ENCODE peak calls at places on chromosomes 7 and 10, in four cellular contexts. E, P, C and Q are unnamed samples. For H3K27me3 and H3K4me1, the result is how much of the 10 kb centered on the place peaks cover.

GRCh38 chr10:23448802-23449570 is 10.1 kb downstream of the OTUD1 start:
- DNase-seq in E (no peak), P (no peak), C (no peak), Q (peak)

GRCh38 chr10:12097791-12098190 is 29.0 kb downstream of the DHTKD1 start:
- DNase-seq in E (no peak), P (peak), C (no peak), Q (no peak)

GRCh38 chr7:39306028-39306570 is 260.1 kb upstream of the YAE1 start:
- DNase-seq in E (no peak), P (no peak), C (no peak), Q (peak)

GRCh38 chr10:815338-816104 is 116.0 kb downstream of the LARP4B start:
- DNase-seq in E (no peak), P (no peak), C (peak), Q (no peak)

GRCh38 chr7:23597908-23598224 is 684 bp downstream of the CCDC126 start:
- DNase-seq in E (no peak), P (no peak), C (no peak), Q (no peak)

GRCh38 chr10:30373596-30374327 is 24.7 kb upstream of the MTPAP start:
- DNase-seq in E (no peak), P (no peak), C (no peak), Q (no peak)

GRCh38 chr7:137847418-137848050 is 760 bp upstream of the DGKI start:
- DNase-seq in E (no peak), P (peak), C (peak), Q (peak)

GRCh38 chr10:76632158-76633051 is 1005.2 kb downstream of the KCNMA1 start:
- DNase-seq in E (no peak), P (no peak), C (peak), Q (peak)

GRCh38 chr7:92674379-92674778 is 84.2 kb upstream of the FAM133B start:
- DNase-seq in E (no peak), P (no peak), C (no peak), Q (no peak)

GRCh38 chr10:86792768-86793167 is 36.3 kb downstream of the BMPR1A start:
- DNase-seq in E (no peak), P (no peak), C (no peak), Q (no peak)

GRCh38 chr7:50805425-50806130 is 22.9 kb upstream of the GRB10 start:
- DNase-seq in E (no peak), P (no peak), C (no peak), Q (no peak)

GRCh38 chr7:88205179-88205578 is 14.7 kb downstream of the SRI start:
- DNase-seq in E (no peak), P (no peak), C (no peak), Q (no peak)

GRCh38 chr10:73839276-73839966 is 28.0 kb upstream of the NDST2 start:
- DNase-seq in E (peak), P (no peak), C (no peak), Q (no peak)

GRCh38 chr7:22248111-22248809 is 108.7 kb downstream of the RAPGEF5 start:
- DNase-seq in E (no peak), P (no peak), C (no peak), Q (no peak)

GRCh38 chr7:66054063-66054462 is 21.6 kb upstream of the ASL start:
- DNase-seq in E (no peak), P (no peak), C (no peak), Q (no peak)

GRCh38 chr7:26681819-26682418 is 182.5 kb downstream of the SKAP2 start:
- DNase-seq in E (peak), P (peak), C (peak), Q (peak)

GRCh38 chr7:151141281-151141854 is 26.1 kb downstream of the GBX1 start:
- DNase-seq in E (peak), P (no peak), C (no peak), Q (no peak)

GRCh38 chr7:90412458-90413184 is 9.4 kb downstream of the CLDN12 start:
- DNase-seq in E (peak), P (no peak), C (peak), Q (peak)

GRCh38 chr7:4694653-4695335 is 12.7 kb downstream of the FOXK1 start:
- DNase-seq in E (no peak), P (peak), C (no peak), Q (peak)

GRCh38 chr10:124989526-124989925 is 47.6 kb downstream of the ZRANB1 start:
- DNase-seq in E (no peak), P (no peak), C (no peak), Q (peak)

GRCh38 chr10:101388671-101389276 is 34.8 kb downstream of the BTRC start:
- DNase-seq in E (no peak), P (no peak), C (no peak), Q (no peak)

GRCh38 chr7:53993205-53993604 is 549.0 kb upstream of the VSTM2A start:
- DNase-seq in E (no peak), P (no peak), C (no peak), Q (no peak)

GRCh38 chr10:22245567-22245966 is 27.8 kb upstream of the EBLN1 start:
- DNase-seq in E (no peak), P (no peak), C (peak), Q (peak)

GRCh38 chr10:33314788-33315561 is 19.5 kb downstream of the NRP1 start:
- DNase-seq in E (no peak), P (no peak), C (no peak), Q (no peak)

GRCh38 chr10:68598978-68599753 is 39.0 kb downstream of the TET1 start:
- DNase-seq in E (peak), P (peak), C (peak), Q (peak)

GRCh38 chr7:156998988-156999610 is 11.4 kb downstream of the MNX1 start:
- DNase-seq in E (peak), P (no peak), C (peak), Q (no peak)

GRCh38 chr10:131947631-131948347 is 33.9 kb downstream of the BNIP3 start:
- DNase-seq in E (no peak), P (no peak), C (no peak), Q (peak)

GRCh38 chr7:137930616-137931015 is 71.3 kb downstream of the CREB3L2 start:
- DNase-seq in E (no peak), P (no peak), C (no peak), Q (peak)

GRCh38 chr10:116648903-116649302 is 28.1 kb downstream of the PNLIPRP2 start:
- DNase-seq in E (no peak), P (no peak), C (no peak), Q (no peak)

GRCh38 chr10:79046326-79046725 is 22.4 kb upstream of the ZMIZ1 start:
- DNase-seq in E (no peak), P (no peak), C (no peak), Q (no peak)

GRCh38 chr7:92266415-92267241 is 20.9 kb downstream of the ANKIB1 start:
- DNase-seq in E (no peak), P (no peak), C (peak), Q (peak)

GRCh38 chr7:22578048-22578770 is 78.2 kb upstream of the STEAP1B start:
- DNase-seq in E (no peak), P (no peak), C (no peak), Q (peak)

GRCh38 chr7:18978108-18978495 is 139.3 kb downstream of the TWIST1 start:
- DNase-seq in E (no peak), P (no peak), C (no peak), Q (peak)

GRCh38 chr10:70041016-70041415 is 11.6 kb upstream of the MACROH2A2 start:
- DNase-seq in E (no peak), P (no peak), C (no peak), Q (no peak)

GRCh38 chr10:119505131-119505551 is 37.4 kb downstream of the RGS10 start:
- DNase-seq in E (no peak), P (no peak), C (no peak), Q (no peak)

GRCh38 chr10:115942106-115942505 is 330.9 kb downstream of the GFRA1 start:
- DNase-seq in E (peak), P (no peak), C (no peak), Q (no peak)

GRCh38 chr7:133827707-133828580 is 299.2 kb upstream of the LRGUK start:
- DNase-seq in E (no peak), P (no peak), C (no peak), Q (no peak)

GRCh38 chr7:150362989-150363769 is 5.4 kb upstream of the REPIN1 start:
- DNase-seq in E (no peak), P (no peak), C (no peak), Q (no peak)

GRCh38 chr10:93083743-93084539 is 10.2 kb downstream of the CYP26A1 start:
- DNase-seq in E (no peak), P (no peak), C (no peak), Q (no peak)

GRCh38 chr10:93080350-93081046 is 6.8 kb downstream of the CYP26A1 start:
- DNase-seq in E (peak), P (peak), C (peak), Q (peak)

GRCh38 chr10:93079663-93080349 is 6.1 kb downstream of the CYP26A1 start:
- DNase-seq in E (no peak), P (no peak), C (no peak), Q (no peak)

GRCh38 chr10:93081296-93081695 is 7.6 kb downstream of the CYP26A1 start:
- DNase-seq in E (no peak), P (no peak), C (no peak), Q (no peak)

GRCh38 chr10:93081834-93082233 is 8.1 kb downstream of the CYP26A1 start:
- DNase-seq in E (no peak), P (no peak), C (no peak), Q (no peak)
- TF ChIP-seq EZH2phosphoT487 in E (no peak), P (no peak), C (no peak), Q (no peak)

GRCh38 chr7:1236831-1237701 is 4.4 kb downstream of the UNCX start:
- DNase-seq in E (no peak), P (no peak), C (peak), Q (no peak)
- H3K27me3 ChIP-seq in E (half or more), P (half or more), C (half or more), Q (half or more)

GRCh38 chr7:109522585-109522984 is 952.9 kb downstream of the DNAJB9 start:
- DNase-seq in E (no peak), P (no peak), C (no peak), Q (no peak)
- H3K4me1 ChIP-seq in E (under half), P (under half), C (under half), Q (under half)

GRCh38 chr7:608954-609711 is 89.5 kb upstream of the PDGFA start:
- DNase-seq in E (no peak), P (no peak), C (no peak), Q (no peak)
- TF ChIP-seq EZH2phosphoT487 in E (no peak), P (no peak), C (no peak), Q (no peak)

GRCh38 chr7:43463401-43463980 is 119.4 kb upstream of the STK17A start:
- DNase-seq in E (no peak), P (no peak), C (peak), Q (peak)
- H3K27me3 ChIP-seq in E (under half), P (under half), C (under half), Q (under half)

GRCh38 chr7:55546826-55547225 is 25.5 kb downstream of the VOPP1 start:
- DNase-seq in E (peak), P (peak), C (no peak), Q (peak)
- H3K4me1 ChIP-seq in E (under half), P (under half), C (under half), Q (under half)

GRCh38 chr10:9211228-9211627 is 1156.7 kb downstream of the GATA3 start:
- DNase-seq in E (no peak), P (no peak), C (peak), Q (peak)
- TF ChIP-seq EZH2phosphoT487 in E (no peak), P (no peak), C (no peak), Q (no peak)

GRCh38 chr7:855686-856369 is 20.5 kb upstream of the GET4 start:
- DNase-seq in E (no peak), P (no peak), C (no peak), Q (no peak)
- H3K27me3 ChIP-seq in E (under half), P (under half), C (under half), Q (under half)

GRCh38 chr10:28220811-28221210 is 82.1 kb downstream of the MPP7 start:
- DNase-seq in E (no peak), P (no peak), C (no peak), Q (no peak)
- H3K4me1 ChIP-seq in E (under half), P (under half), C (under half), Q (under half)